ENCODE peak calls at places on chromosomes 11 and 22, in eight cellular contexts. H is activated T-cell treated with anti-CD3 and anti-CD28 coated beads for 24 hours; G is heart right ventricle; S is epithelial cell of proximal tubule; F is GM23248; I is hippocampal formation; C is effector memory CD8-positive, alpha-beta T cell; X is endothelial cell. P is an unnamed sample.

GRCh38 chr11:57648791-57649735 is 649 bp downstream of the YPEL4 start:
- DNase-seq in G (no peak), H (no peak), C (no peak), X (no peak), F (peak; percentile 68), S (no peak), I (peak; percentile 35), P (no peak)

GRCh38 chr11:23765862-23766261 is 731.0 kb upstream of the LUZP2 start:
- DNase-seq in H (no peak), X (no peak), F (peak; percentile 70), I (no peak), C (no peak), G (no peak), S (no peak), P (no peak)

GRCh38 chr11:3796346-3796745 is 1.0 kb downstream of the NUP98 start:
- DNase-seq in I (no peak), F (peak; percentile 44), S (no peak), H (no peak), C (peak; percentile 10), X (no peak), G (no peak), P (no peak)

GRCh38 chr11:73969091-73969490 is 13.6 kb downstream of the UCP2 start:
- DNase-seq in G (no peak), I (no peak), C (no peak), S (no peak), F (no peak), X (no peak), H (no peak), P (no peak)

GRCh38 chr11:118180300-118180703 is 3.9 kb upstream of the SCN2B start:
- DNase-seq in G (peak; percentile 83), C (no peak), H (no peak), I (peak; percentile 96), S (no peak), F (peak; percentile 33), X (peak; percentile 45), P (peak; percentile 23)

GRCh38 chr11:115215694-115216615 is 288.3 kb downstream of the CADM1 start:
- DNase-seq in S (no peak), H (no peak), G (no peak), F (peak; percentile 19), X (peak; percentile 11), C (no peak), I (peak; percentile 16), P (no peak)

GRCh38 chr11:64049509-64049908 is 13.8 kb downstream of the FLRT1 start:
- DNase-seq in G (no peak), I (no peak), F (no peak), S (no peak), C (no peak), X (no peak), H (no peak), P (no peak)

GRCh38 chr22:43412808-43413785 is 1.3 kb downstream of the MPPED1 start:
- DNase-seq in X (no peak), H (no peak), I (no peak), C (no peak), F (no peak), S (no peak), G (no peak), P (no peak)

P was measured in tibial nerve.